ENCODE peak calls at places on chromosomes 7 and 10, in seven cellular contexts. I, Y, Z, A, S, E and L are unnamed samples.
A peak's percentile ranks its signal among the peaks of the same experiment; 100 is the strongest.

GRCh38 chr10:73512207-73512743 is 16.5 kb upstream of the PPP3CB start:
- DNase-seq in I (no peak), Y (no peak), Z (no peak), E (no peak), A (no peak), S (no peak), L (no peak)

GRCh38 chr7:127897704-127898454 is 133.4 kb downstream of the LRRC4 start:
- DNase-seq in E (no peak), I (no peak), S (no peak), Y (no peak), A (no peak), Z (no peak), L (no peak)

GRCh38 chr10:45526309-45526708 is 146.3 kb downstream of the ZFAND4 start:
- DNase-seq in Z (peak; percentile 4), E (no peak), Y (no peak), I (no peak), S (no peak), A (no peak), L (no peak)

GRCh38 chr10:31929260-31929985 is 792 bp upstream of the ARHGAP12 start:
- DNase-seq in Y (peak; percentile 71), S (no peak), Z (peak; percentile 28), I (peak; percentile 82), E (no peak), A (peak; percentile 61), L (peak; percentile 74)

GRCh38 chr10:110681023-110681681 is 37.0 kb downstream of the RBM20 start:
- DNase-seq in A (no peak), S (no peak), E (no peak), Y (peak; percentile 70), Z (peak; percentile 36), I (no peak), L (no peak)

GRCh38 chr10:113131611-113132330 is 181.7 kb downstream of the TCF7L2 start:
- DNase-seq in E (no peak), Y (no peak), S (no peak), A (no peak), Z (peak; percentile 90), I (no peak), L (no peak)

GRCh38 chr10:110176122-110176521 is 31.3 kb upstream of the MXI1 start:
- DNase-seq in Z (no peak), E (no peak), I (no peak), Y (no peak), A (no peak), S (no peak), L (no peak)

GRCh38 chr7:128831178-128831993 is 1.2 kb downstream of the FLNC start:
- DNase-seq in E (no peak), Z (peak; percentile 74), A (no peak), I (peak; percentile 70), Y (peak; percentile 63), S (no peak), L (no peak)

GRCh38 chr7:82057476-82057875 is 287.6 kb upstream of the HGF start:
- DNase-seq in E (no peak), A (no peak), I (no peak), Z (no peak), Y (no peak), S (no peak), L (no peak)

GRCh38 chr7:116573541-116573940 is 48.7 kb downstream of the CAV1 start:
- DNase-seq in S (no peak), Y (no peak), A (no peak), Z (no peak), E (no peak), I (no peak), L (no peak)
- H3K4me1 ChIP-seq in S (peaks cover 9% of the 10 kb centered on the region), Y (peaks cover 9% of the 10 kb centered on the region), A (peaks cover 4% of the 10 kb centered on the region), Z (peaks cover 32% of the 10 kb centered on the region), E (peaks cover 62% of the 10 kb centered on the region), I (peaks cover 31% of the 10 kb centered on the region), L (no peaks in the 10 kb centered on the region)

DNA sequence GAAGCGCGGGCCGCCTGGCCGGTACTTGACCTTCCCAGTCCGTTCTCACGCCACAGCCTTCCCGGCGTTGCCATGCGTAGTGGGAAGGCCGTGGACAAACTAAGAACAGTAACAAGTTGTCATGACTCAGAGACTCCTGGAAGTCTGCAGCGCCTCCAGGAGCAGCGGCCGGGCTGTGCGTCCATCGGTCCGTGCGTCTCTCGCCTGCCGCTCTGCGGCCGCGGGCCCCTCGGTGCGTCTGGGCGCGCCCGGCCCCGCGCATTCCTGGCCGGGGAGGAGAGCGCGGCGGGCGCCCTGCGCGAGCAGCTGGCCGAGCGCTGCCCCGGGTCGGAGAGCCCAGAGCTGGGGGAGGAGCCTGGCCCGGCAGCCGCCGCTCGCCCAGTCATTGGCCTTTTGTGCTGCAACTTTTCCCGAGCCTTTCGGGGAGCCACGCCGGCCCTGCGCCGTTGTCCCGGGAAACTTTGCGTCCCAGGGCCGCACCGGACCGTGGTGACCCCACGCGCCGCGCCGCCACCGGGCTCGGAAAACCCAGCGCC is 123.7 kb downstream of the TACC2 start:
- DNase-seq in I (peak; percentile 88), E (no peak), S (peak; percentile 70), A (peak; percentile 86), Y (peak; percentile 96), Z (peak; percentile 96), L (peak; percentile 83)
- TF ChIP-seq CTCF in I (peak; percentile 56), E (peak; percentile 22), S (peak; percentile 88), A (no peak), Y (peak; percentile 61), Z (peak; percentile 39), L (no peak)

DNA sequence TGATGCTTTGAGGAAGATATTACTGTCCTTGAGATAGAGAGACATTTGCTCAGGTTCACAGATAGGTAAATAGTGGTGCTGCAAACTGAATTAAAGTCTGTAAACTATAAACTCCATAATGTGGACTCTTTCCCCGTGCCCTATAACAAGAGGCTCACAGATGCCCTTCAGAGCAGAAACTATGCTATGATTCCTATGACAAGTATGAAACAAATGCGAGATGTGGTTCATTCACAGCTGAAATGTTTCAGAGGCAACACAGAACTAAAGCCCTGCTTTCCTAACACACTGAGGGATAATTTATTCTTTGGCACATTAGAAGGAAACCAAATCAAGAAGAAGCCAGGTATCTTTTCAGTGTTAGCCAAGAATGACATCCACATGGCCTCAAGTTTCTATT is 13.4 kb downstream of the CHUK start:
- DNase-seq in E (no peak), Y (no peak), I (no peak), Z (no peak), S (no peak), A (no peak), L (no peak)
- H3K36me3 ChIP-seq in E (peaks cover 100% of the 10 kb centered on the region), Y (no peaks in the 10 kb centered on the region), I (peaks cover 83% of the 10 kb centered on the region), Z (peaks cover 4% of the 10 kb centered on the region), S (peaks cover 39% of the 10 kb centered on the region), A (peaks cover 67% of the 10 kb centered on the region), L (no peaks in the 10 kb centered on the region)

GRCh38 chr7:1706721-1707613 is 36.9 kb downstream of the ELFN1 start:
- DNase-seq in A (peak; percentile 8), Y (no peak), I (peak; percentile 41), Z (no peak), S (no peak), E (no peak), L (peak; percentile 6)

GRCh38 chr7:1705339-1705738 is 35.3 kb downstream of the ELFN1 start:
- DNase-seq in S (no peak), E (no peak), Z (no peak), Y (no peak), A (peak; percentile 9), I (peak; percentile 26), L (peak; percentile 21)

GRCh38 chr7:1707756-1708611 is 37.9 kb downstream of the ELFN1 start:
- DNase-seq in E (no peak), S (no peak), Y (no peak), A (peak; percentile 3), I (peak; percentile 33), Z (no peak), L (no peak)

GRCh38 chr7:1705856-1706255 is 35.8 kb downstream of the ELFN1 start:
- DNase-seq in E (no peak), A (peak; percentile 2), I (peak; percentile 34), Y (no peak), S (no peak), Z (no peak), L (no peak)

GRCh38 chr7:1706381-1706720 is 36.3 kb downstream of the ELFN1 start:
- DNase-seq in I (no peak), Y (no peak), Z (no peak), S (no peak), A (no peak), E (no peak), L (no peak)
- H3K4me1 ChIP-seq in I (peaks cover 13% of the 10 kb centered on the region), Y (no peaks in the 10 kb centered on the region), Z (no peaks in the 10 kb centered on the region), S (peaks cover 23% of the 10 kb centered on the region), A (no peaks in the 10 kb centered on the region), E (no peaks in the 10 kb centered on the region), L (no peaks in the 10 kb centered on the region)

GRCh38 chr7:50596484-50596883 is 31.3 kb upstream of the DDC start:
- DNase-seq in Z (no peak), S (no peak), I (no peak), A (no peak), Y (no peak), E (no peak), L (no peak)

GRCh38 chr7:50592940-50593339 is 27.7 kb upstream of the DDC start:
- DNase-seq in I (no peak), S (no peak), A (no peak), Y (no peak), Z (no peak), E (no peak), L (no peak)

GRCh38 chr7:50594136-50594535 is 28.9 kb upstream of the DDC start:
- DNase-seq in A (no peak), Y (no peak), E (no peak), S (no peak), I (no peak), Z (no peak), L (no peak)

GRCh38 chr7:50594734-50595537 is 29.7 kb upstream of the DDC start:
- DNase-seq in Z (no peak), S (no peak), E (no peak), Y (no peak), A (no peak), I (no peak), L (no peak)

GRCh38 chr7:50595538-50596102 is 30.4 kb upstream of the DDC start:
- DNase-seq in I (no peak), E (no peak), Z (peak; percentile 75), Y (peak; percentile 37), S (no peak), A (peak; percentile 47), L (no peak)
- TF ChIP-seq CTCF in I (peak; percentile 33), E (peak; percentile 36), Z (peak; percentile 50), Y (peak; percentile 36), S (peak; percentile 76), A (peak; percentile 21), L (no peak)

GRCh38 chr10:79298403-79299244 is 48.6 kb upstream of the PPIF start:
- DNase-seq in A (peak; percentile 78), E (no peak), S (no peak), I (no peak), Z (peak; percentile 96), Y (peak; percentile 85), L (no peak)
- H3K36me3 ChIP-seq in A (peaks cover 97% of the 10 kb centered on the region), E (peaks cover 100% of the 10 kb centered on the region), S (peaks cover 2% of the 10 kb centered on the region), I (peaks cover 100% of the 10 kb centered on the region), Z (peaks cover 40% of the 10 kb centered on the region), Y (no peaks in the 10 kb centered on the region), L (peaks cover 15% of the 10 kb centered on the region)